ENCODE peak calls at places on chromosomes 3 and 15, in five cellular contexts. L, C, T, X and M are unnamed samples.
A peak's percentile ranks its signal among the peaks of the same experiment; 100 is the strongest.

GRCh38 chr3:10813425-10813824 is 2.6 kb upstream of the SLC6A11 start:
- DNase-seq in L (no peak), C (no peak), T (no peak), X (no peak), M (no peak)

GRCh38 chr3:40971191-40972168 is 227.8 kb upstream of the CTNNB1 start:
- DNase-seq in L (peak; percentile 75), C (peak; percentile 96), T (peak; percentile 87), X (peak; percentile 87), M (peak; percentile 70)

GRCh38 chr15:99438691-99439523 is 126.9 kb upstream of the MEF2A start:
- DNase-seq in L (no peak), C (no peak), T (no peak), X (peak; percentile 25), M (peak; percentile 45)

GRCh38 chr15:80455668-80456442 is 51.7 kb downstream of the ARNT2 start:
- DNase-seq in L (peak; percentile 21), C (peak; percentile 96), T (peak; percentile 73), X (peak; percentile 50), M (no peak)

GRCh38 chr3:132256984-132257383 is 60.2 kb upstream of the ACP3 start:
- DNase-seq in L (no peak), C (peak; percentile 86), T (peak; percentile 76), X (peak; percentile 18), M (no peak)

GRCh38 chr15:36347272-36347864 is 232.1 kb upstream of the CDIN1 start:
- DNase-seq in L (no peak), C (no peak), T (no peak), X (no peak), M (no peak)

GRCh38 chr3:45110185-45110833 is 35.9 kb downstream of the CDCP1 start:
- DNase-seq in L (no peak), C (no peak), T (peak; percentile 90), X (no peak), M (no peak)

GRCh38 chr3:32685604-32686185 is 707 bp downstream of the CNOT10 start:
- DNase-seq in L (no peak), C (peak; percentile 26), T (no peak), X (no peak), M (no peak)

GRCh38 chr3:124504332-124505059 is 225.8 kb upstream of the UMPS start:
- DNase-seq in L (no peak), C (peak; percentile 66), T (no peak), X (peak; percentile 27), M (no peak)

GRCh38 chr3:4119119-4119518 is 184.1 kb upstream of the SETMAR start:
- DNase-seq in L (no peak), C (no peak), T (no peak), X (no peak), M (no peak)

GRCh38 chr3:127159547-127159946 is 33.4 kb upstream of the PRR23E start:
- DNase-seq in L (no peak), C (no peak), T (no peak), X (no peak), M (no peak)

GRCh38 chr3:126960604-126960995 is 22.3 kb upstream of the PLXNA1 start:
- DNase-seq in L (peak; percentile 80), C (no peak), T (no peak), X (peak; percentile 55), M (peak; percentile 83)

DNA sequence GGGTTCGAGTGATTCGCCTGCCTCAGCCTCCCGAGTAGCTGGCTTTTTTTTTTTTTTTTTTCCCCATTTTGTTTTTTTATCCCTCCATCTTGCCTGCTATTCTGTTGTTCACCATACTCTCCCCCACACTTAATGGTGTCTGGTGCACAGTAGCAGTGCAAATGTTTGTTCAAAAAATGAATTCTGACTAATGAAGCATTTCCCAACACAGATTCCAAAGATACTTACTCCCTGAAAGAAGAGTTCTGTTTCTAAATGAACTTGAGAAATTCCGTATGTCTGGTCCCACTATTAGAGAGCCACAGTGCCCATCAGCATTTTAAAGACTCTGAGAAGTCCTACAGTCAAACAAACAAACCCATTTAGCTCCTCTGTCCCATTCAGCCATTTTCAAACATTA is 9.5 kb downstream of the EDEM1 start:
- DNase-seq in L (no peak), C (peak; percentile 83), T (no peak), X (no peak), M (no peak)
- H3K4me3 ChIP-seq in L (no peak overlapping the region), C (no peak overlapping the region), T (no peak overlapping the region), X (no peak overlapping the region), M (no peak overlapping the region)

GRCh38 chr15:101531170-101531569 is 41.7 kb upstream of the PCSK6 start:
- DNase-seq in L (no peak), C (no peak), T (no peak), X (no peak), M (peak; percentile 39)

GRCh38 chr15:101528108-101528916 is 38.8 kb upstream of the PCSK6 start:
- DNase-seq in L (peak; percentile 76), C (peak; percentile 44), T (peak; percentile 90), X (peak; percentile 56), M (peak; percentile 57)

GRCh38 chr15:101530224-101530958 is 40.9 kb upstream of the PCSK6 start:
- DNase-seq in L (no peak), C (no peak), T (peak; percentile 58), X (no peak), M (peak; percentile 39)

GRCh38 chr15:101526890-101527289 is 37.4 kb upstream of the PCSK6 start:
- DNase-seq in L (no peak), C (no peak), T (no peak), X (no peak), M (no peak)

DNA sequence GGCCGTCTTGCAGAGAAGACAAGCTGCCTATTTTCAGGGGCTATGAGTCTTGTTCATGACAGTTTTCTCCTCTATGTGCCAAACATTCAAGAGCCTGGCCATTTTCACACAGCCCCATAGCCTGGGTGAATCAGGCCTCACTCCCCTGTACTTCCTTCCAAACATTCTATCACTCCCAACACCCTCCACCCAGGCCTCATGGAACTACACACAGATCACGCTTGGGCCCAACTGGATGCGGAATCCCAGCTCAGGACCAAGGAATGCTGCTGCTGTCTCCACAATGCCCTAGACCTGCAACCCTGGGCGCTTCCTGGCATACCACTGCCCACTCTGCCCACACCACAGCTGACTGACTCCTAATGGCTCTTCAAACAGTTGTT is 39.4 kb upstream of the PCSK6 start:
- DNase-seq in L (no peak), C (no peak), T (no peak), X (no peak), M (no peak)
- H3K4me3 ChIP-seq in L (no peak overlapping the region), C (no peak overlapping the region), T (no peak overlapping the region), X (no peak overlapping the region), M (no peak overlapping the region)

GRCh38 chr3:159149633-159150032 is 347.8 kb downstream of the MFSD1 start:
- DNase-seq in L (no peak), C (no peak), T (no peak), X (no peak), M (no peak)

GRCh38 chr3:159148466-159148865 is 346.6 kb downstream of the MFSD1 start:
- DNase-seq in L (no peak), C (no peak), T (no peak), X (no peak), M (no peak)

GRCh38 chr3:159146856-159147255 is 345.0 kb downstream of the MFSD1 start:
- DNase-seq in L (no peak), C (peak; percentile 5), T (no peak), X (no peak), M (no peak)

GRCh38 chr3:159150176-159150575 is 348.3 kb downstream of the MFSD1 start:
- DNase-seq in L (no peak), C (no peak), T (no peak), X (no peak), M (no peak)

DNA sequence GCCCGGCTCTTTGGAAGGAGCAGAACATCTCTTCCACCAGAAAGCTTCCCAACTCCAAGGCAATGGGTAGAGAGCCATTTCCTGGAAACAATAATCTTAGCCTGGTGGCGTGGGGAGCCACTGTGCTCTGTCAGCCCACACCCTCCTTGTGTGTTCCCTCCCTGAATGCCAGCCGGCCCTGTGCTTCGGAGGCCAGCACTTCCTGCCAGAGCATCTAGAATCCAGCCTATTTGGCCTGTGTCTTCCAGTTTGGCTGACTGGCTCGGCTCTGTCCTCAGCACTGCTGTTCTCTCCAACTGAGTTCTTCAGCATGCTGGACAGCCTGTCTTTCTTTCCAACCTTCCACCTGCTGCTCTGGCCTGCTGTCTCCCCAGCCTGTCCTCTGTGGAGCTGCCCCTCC is 349.3 kb downstream of the MFSD1 start:
- DNase-seq in L (no peak), C (no peak), T (no peak), X (no peak), M (no peak)
- H3K4me3 ChIP-seq in L (no peak overlapping the region), C (no peak overlapping the region), T (no peak overlapping the region), X (no peak overlapping the region), M (no peak overlapping the region)

GRCh38 chr3:170179444-170179843 is 2.1 kb downstream of the PHC3 start:
- DNase-seq in L (no peak), C (no peak), T (no peak), X (no peak), M (no peak)
- H3K4me3 ChIP-seq in L (peak overlapping the region; percentile 12), C (peak overlapping the region; percentile 84), T (peak overlapping the region; percentile 93), X (peak overlapping the region; percentile 99), M (peak overlapping the region; percentile 92)

DNA sequence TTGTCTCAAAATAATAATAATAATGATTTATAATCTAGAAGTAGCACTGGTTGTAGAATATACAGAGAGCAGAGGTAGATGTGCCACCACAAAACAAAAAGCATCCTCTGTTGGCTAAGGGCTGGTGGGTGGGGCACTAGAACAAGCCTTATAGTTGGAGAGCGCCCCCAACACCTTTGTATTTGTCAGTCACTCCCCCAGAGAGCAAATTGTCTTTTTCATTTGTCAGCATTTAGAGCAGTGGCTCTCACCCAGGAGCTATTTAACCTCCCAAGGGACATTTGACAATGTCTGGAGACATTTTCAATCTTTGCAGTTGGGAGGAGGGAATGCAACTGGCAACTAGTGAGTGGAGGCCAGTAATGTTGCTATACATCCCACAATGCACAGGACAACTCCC is 6.3 kb downstream of the KAT2B start:
- DNase-seq in L (no peak), C (no peak), T (no peak), X (no peak), M (no peak)
- H3K4me3 ChIP-seq in L (no peak overlapping the region), C (no peak overlapping the region), T (no peak overlapping the region), X (no peak overlapping the region), M (no peak overlapping the region)

DNA sequence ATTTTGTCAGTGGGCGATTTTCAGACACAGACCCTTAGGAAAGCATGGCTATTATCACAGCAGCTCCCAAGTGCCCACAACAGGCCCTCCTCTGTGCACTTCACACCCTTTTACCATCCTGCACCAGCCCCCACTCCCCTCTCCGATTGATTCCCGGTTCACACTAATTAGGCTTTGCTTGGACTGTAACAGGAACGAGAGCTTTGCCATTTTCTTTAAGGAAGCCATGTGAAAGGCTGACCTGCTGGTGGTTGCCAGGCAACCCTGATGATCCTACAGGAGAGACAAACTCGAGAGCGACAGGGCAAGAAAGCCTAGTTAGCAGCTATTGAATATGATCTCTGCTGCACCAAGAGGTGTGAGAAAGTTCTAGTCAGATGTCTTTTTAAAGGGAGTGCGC is 28.2 kb upstream of the DET1 start:
- DNase-seq in L (no peak), C (no peak), T (no peak), X (no peak), M (no peak)
- H3K4me3 ChIP-seq in L (no peak overlapping the region), C (no peak overlapping the region), T (no peak overlapping the region), X (no peak overlapping the region), M (no peak overlapping the region)

GRCh38 chr15:40097968-40098476 is 10.7 kb downstream of the BMF start:
- DNase-seq in L (peak; percentile 67), C (peak; percentile 46), T (peak; percentile 84), X (peak; percentile 66), M (peak; percentile 54)
- H3K4me3 ChIP-seq in L (no peak overlapping the region), C (no peak overlapping the region), T (peak overlapping the region; percentile 42), X (no peak overlapping the region), M (peak overlapping the region; percentile 25)